ENCODE peak calls at places on chromosome 18, in nine cellular contexts. W is sigmoid colon, X is tibial nerve, G is heart left ventricle, Y is Peyer's patch, C is right lobe of liver, K is vagina, B is ovary, U is stomach. T is an unnamed sample. For H3K4me1, the result is how much of the 10 kb centered on the place peaks cover.

GRCh38 chr18:34661464-34662087 is 48.5 kb upstream of the DTNA start:
- DNase-seq in Y (no peak), W (no peak), K (no peak), U (no peak), X (peak), C (no peak), B (no peak), G (no peak), T (no peak)

GRCh38 chr18:63677490-63678225 is 16.0 kb upstream of the SERPINB3 start:
- DNase-seq in W (no peak), Y (no peak), K (no peak), U (no peak), X (no peak), B (no peak), C (no peak), G (no peak), T (no peak)

GRCh38 chr18:74928194-74928968 is 280.6 kb downstream of the PTGR3 start:
- DNase-seq in G (no peak), C (no peak), U (no peak), X (no peak), B (no peak), W (no peak), Y (no peak), K (no peak), T (no peak)

GRCh38 chr18:51430538-51430937 is 233.1 kb upstream of the MEX3C start:
- DNase-seq in U (no peak), Y (no peak), C (no peak), X (no peak), K (no peak), B (no peak), W (no peak), G (no peak), T (no peak)

GRCh38 chr18:71442830-71443229 is 1101.3 kb downstream of the CBLN2 start:
- DNase-seq in Y (no peak), W (no peak), K (no peak), U (no peak), C (no peak), G (no peak), B (no peak), X (no peak), T (no peak)

GRCh38 chr18:45738660-45739059 is 14.7 kb downstream of the SLC14A1 start:
- DNase-seq in U (no peak), X (no peak), B (no peak), C (no peak), Y (no peak), K (no peak), W (no peak), G (no peak), T (no peak)

GRCh38 chr18:26511339-26512071 is 36.8 kb downstream of the KCTD1 start:
- DNase-seq in U (no peak), K (peak), Y (no peak), G (no peak), X (no peak), B (no peak), W (no peak), C (no peak), T (no peak)

GRCh38 chr18:56517761-56518160 is 120.6 kb downstream of the TXNL1 start:
- DNase-seq in B (no peak), W (no peak), X (no peak), G (no peak), C (no peak), K (no peak), Y (no peak), U (no peak), T (no peak)

GRCh38 chr18:8890957-8891464 is 185.7 kb downstream of the MTCL1 start:
- DNase-seq in K (no peak), W (no peak), B (no peak), C (no peak), U (no peak), G (no peak), Y (no peak), X (no peak), T (no peak)

GRCh38 chr18:79321625-79322024 is 74.1 kb upstream of the NFATC1 start:
- DNase-seq in G (no peak), X (no peak), C (no peak), U (no peak), K (no peak), W (no peak), B (no peak), Y (no peak), T (no peak)

GRCh38 chr18:8091042-8091441 is 518.2 kb upstream of the RAB12 start:
- DNase-seq in C (no peak), B (no peak), U (no peak), G (no peak), W (no peak), Y (no peak), X (peak), K (no peak), T (no peak)

GRCh38 chr18:45562567-45563479 is 52.5 kb upstream of the SLC14A2 start:
- DNase-seq in K (peak), W (peak), C (no peak), U (no peak), G (peak), Y (peak), X (peak), B (no peak), T (peak)

GRCh38 chr18:73739098-73739497 is 408.5 kb downstream of the FBXO15 start:
- DNase-seq in B (no peak), C (no peak), X (no peak), K (no peak), G (no peak), Y (no peak), U (no peak), W (no peak), T (no peak)

GRCh38 chr18:58287626-58288289 is 243.7 kb downstream of the NEDD4L start:
- DNase-seq in Y (no peak), W (no peak), X (no peak), K (no peak), U (peak), B (no peak), G (no peak), C (peak), T (no peak)

GRCh38 chr18:76978616-76979015 is 154.0 kb downstream of the MBP start:
- DNase-seq in B (no peak), W (no peak), C (no peak), U (no peak), K (no peak), G (peak), Y (peak), X (no peak), T (no peak)

GRCh38 chr18:48833701-48834394 is 116.9 kb downstream of the SMAD7 start:
- DNase-seq in G (peak), C (peak), B (no peak), X (no peak), K (peak), Y (peak), U (peak), W (no peak), T (peak)

GRCh38 chr18:22560283-22560627 is 142.5 kb upstream of the CTAGE1 start:
- DNase-seq in Y (no peak), B (no peak), G (no peak), X (no peak), U (no peak), K (no peak), W (no peak), C (no peak), T (no peak)
- H3K4me3 ChIP-seq in Y (no peak), B (peak), G (peak), X (peak), U (peak), K (peak), W (peak), C (peak), T (peak)

GRCh38 chr18:55346387-55346786 is 241.6 kb downstream of the TCF4 start:
- DNase-seq in C (no peak), W (no peak), X (no peak), G (no peak), K (no peak), Y (no peak), U (no peak), B (no peak), T (no peak)
- TF ChIP-seq POLR2A in C (no peak), W (no peak), X (no peak), G (no peak), K (no peak), Y (no peak), U (no peak), B (no peak), T (no peak)

GRCh38 chr18:21305621-21306020 is 63.6 kb downstream of the GREB1L start:
- DNase-seq in W (no peak), Y (no peak), U (no peak), G (no peak), C (no peak), K (no peak), B (no peak), X (no peak), T (no peak)
- H3K4me1 ChIP-seq in W (under half), Y (under half), U (under half), G (under half), C (under half), K (under half), B (under half), X (under half), T (under half)

DNA sequence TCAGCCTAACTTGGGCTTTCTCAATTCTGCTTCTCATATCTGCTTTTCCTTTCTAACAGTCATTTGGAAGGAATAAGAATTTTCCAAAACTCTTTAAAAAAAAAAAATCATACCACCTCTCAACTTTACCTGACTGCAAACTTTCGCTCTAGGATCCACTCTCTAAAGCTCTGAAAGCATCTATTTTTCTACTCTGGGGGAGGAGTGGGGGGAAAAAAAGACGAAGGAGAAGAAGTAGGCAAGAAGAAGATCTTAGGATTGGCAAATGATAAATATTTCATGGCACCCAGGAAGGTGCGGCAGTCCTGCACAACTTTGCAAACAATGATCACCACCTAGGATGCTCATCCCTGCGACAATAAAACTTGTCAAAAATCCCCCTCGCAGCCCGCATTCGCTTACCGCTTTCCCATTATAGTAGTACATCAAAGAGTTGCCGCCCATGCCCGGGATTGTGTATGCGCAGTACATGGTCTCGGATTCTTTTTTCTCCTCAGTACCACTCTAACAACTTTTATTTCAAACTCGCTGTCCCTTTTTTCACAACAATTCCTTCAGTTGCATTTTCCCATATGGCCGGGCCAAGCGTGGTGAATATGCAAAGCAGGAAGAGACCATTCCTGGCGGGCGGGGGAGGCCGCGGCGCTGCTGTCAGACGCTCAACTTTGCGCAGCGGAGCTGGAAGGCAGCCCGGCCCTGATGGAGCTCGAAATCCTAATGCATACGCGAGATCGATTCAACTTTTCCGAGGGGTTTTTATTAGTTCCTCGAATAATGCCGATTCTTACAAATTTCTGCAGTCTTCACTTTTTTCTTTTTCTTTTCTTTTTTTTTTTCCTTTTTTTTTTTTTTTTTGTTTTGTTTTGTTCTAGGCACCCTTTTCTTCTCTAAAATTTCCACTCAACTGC is 266.5 kb downstream of the TCF4 start:
- DNase-seq in K (no peak), G (peak), C (peak), B (peak), W (peak), U (peak), X (peak), Y (peak), T (peak)
- H3K4me3 ChIP-seq in K (peak), G (peak), C (peak), B (peak), W (peak), U (peak), X (peak), Y (peak), T (peak)